ENCODE peak calls at places on chromosome 20, in seven cellular contexts. One of them, this sample, is unnamed.

GRCh38 chr20:1949306-1949705 is 44.6 kb downstream of the PDYN start:
- DNase-seq in activated T-cell treated with anti-CD3 and anti-CD28 coated beads, Interleukin-2, amount 50 U/mL, for 72 hours: no peak
- DNase-seq in HFFc6: no peak
- DNase-seq in iPS-NIHi11: no peak
- DNase-seq in G401: no peak
- DNase-seq in fibroblast of lung: no peak
- DNase-seq in KG1: no peak
- DNase-seq in this sample: no peak

GRCh38 chr20:408843-409696 is 971 bp downstream of the RBCK1 start:
- DNase-seq in fibroblast of lung: no peak
- DNase-seq in iPS-NIHi11: no peak
- DNase-seq in activated T-cell treated with anti-CD3 and anti-CD28 coated beads, Interleukin-2, amount 50 U/mL, for 72 hours: peak
- DNase-seq in HFFc6: no peak
- DNase-seq in KG1: no peak
- DNase-seq in G401: peak
- DNase-seq in this sample: no peak

GRCh38 chr20:63044605-63045004 is 37.8 kb upstream of the BHLHE23 start:
- DNase-seq in KG1: no peak
- DNase-seq in HFFc6: no peak
- DNase-seq in activated T-cell treated with anti-CD3 and anti-CD28 coated beads, Interleukin-2, amount 50 U/mL, for 72 hours: no peak
- DNase-seq in iPS-NIHi11: no peak
- DNase-seq in G401: no peak
- DNase-seq in fibroblast of lung: no peak
- DNase-seq in this sample: no peak

GRCh38 chr20:58669287-58670006 is 18.4 kb downstream of the STX16 start:
- DNase-seq in HFFc6: no peak
- DNase-seq in fibroblast of lung: no peak
- DNase-seq in iPS-NIHi11: peak
- DNase-seq in KG1: no peak
- DNase-seq in G401: no peak
- DNase-seq in activated T-cell treated with anti-CD3 and anti-CD28 coated beads, Interleukin-2, amount 50 U/mL, for 72 hours: no peak
- DNase-seq in this sample: no peak

GRCh38 chr20:36670665-36671357 is 24.8 kb upstream of the SLA2 start:
- DNase-seq in G401: peak
- DNase-seq in HFFc6: no peak
- DNase-seq in activated T-cell treated with anti-CD3 and anti-CD28 coated beads, Interleukin-2, amount 50 U/mL, for 72 hours: no peak
- DNase-seq in fibroblast of lung: no peak
- DNase-seq in KG1: no peak
- DNase-seq in iPS-NIHi11: no peak
- DNase-seq in this sample: no peak

GRCh38 chr20:16262594-16262993 is 310.7 kb downstream of the KIF16B start:
- DNase-seq in iPS-NIHi11: no peak
- DNase-seq in KG1: no peak
- DNase-seq in activated T-cell treated with anti-CD3 and anti-CD28 coated beads, Interleukin-2, amount 50 U/mL, for 72 hours: no peak
- DNase-seq in HFFc6: no peak
- DNase-seq in fibroblast of lung: no peak
- DNase-seq in G401: no peak
- DNase-seq in this sample: no peak

GRCh38 chr20:32385541-32385940 is 27.4 kb downstream of the ASXL1 start:
- DNase-seq in activated T-cell treated with anti-CD3 and anti-CD28 coated beads, Interleukin-2, amount 50 U/mL, for 72 hours: no peak
- DNase-seq in KG1: no peak
- DNase-seq in HFFc6: no peak
- DNase-seq in G401: no peak
- DNase-seq in iPS-NIHi11: no peak
- DNase-seq in fibroblast of lung: no peak
- DNase-seq in this sample: no peak

GRCh38 chr20:34581341-34582189 is 23.0 kb downstream of the MAP1LC3A start:
- DNase-seq in G401: no peak
- DNase-seq in fibroblast of lung: peak
- DNase-seq in activated T-cell treated with anti-CD3 and anti-CD28 coated beads, Interleukin-2, amount 50 U/mL, for 72 hours: peak
- DNase-seq in KG1: no peak
- DNase-seq in iPS-NIHi11: no peak
- DNase-seq in HFFc6: peak
- DNase-seq in this sample: no peak

GRCh38 chr20:46375771-46376170 is 30.6 kb downstream of the ELMO2 start:
- DNase-seq in KG1: no peak
- DNase-seq in activated T-cell treated with anti-CD3 and anti-CD28 coated beads, Interleukin-2, amount 50 U/mL, for 72 hours: no peak
- DNase-seq in G401: no peak
- DNase-seq in HFFc6: no peak
- DNase-seq in iPS-NIHi11: no peak
- DNase-seq in fibroblast of lung: peak
- DNase-seq in this sample: no peak

GRCh38 chr20:51379601-51380341 is 162.7 kb downstream of the NFATC2 start:
- DNase-seq in iPS-NIHi11: no peak
- DNase-seq in HFFc6: no peak
- DNase-seq in fibroblast of lung: no peak
- DNase-seq in G401: no peak
- DNase-seq in activated T-cell treated with anti-CD3 and anti-CD28 coated beads, Interleukin-2, amount 50 U/mL, for 72 hours: no peak
- DNase-seq in KG1: no peak
- DNase-seq in this sample: no peak

GRCh38 chr20:50193851-50194830 is 3.5 kb downstream of the CEBPB start:
- DNase-seq in HFFc6: peak
- DNase-seq in KG1: no peak
- DNase-seq in G401: no peak
- DNase-seq in activated T-cell treated with anti-CD3 and anti-CD28 coated beads, Interleukin-2, amount 50 U/mL, for 72 hours: peak
- DNase-seq in fibroblast of lung: peak
- DNase-seq in iPS-NIHi11: no peak
- DNase-seq in this sample: no peak

GRCh38 chr20:58421497-58421850 is 32.4 kb downstream of the VAPB start:
- DNase-seq in KG1: no peak
- DNase-seq in activated T-cell treated with anti-CD3 and anti-CD28 coated beads, Interleukin-2, amount 50 U/mL, for 72 hours: no peak
- DNase-seq in HFFc6: no peak
- DNase-seq in fibroblast of lung: peak
- DNase-seq in G401: no peak
- DNase-seq in iPS-NIHi11: no peak
- DNase-seq in this sample: no peak

GRCh38 chr20:37254114-37254878 is 7.3 kb downstream of the GHRH start:
- DNase-seq in G401: no peak
- DNase-seq in HFFc6: no peak
- DNase-seq in fibroblast of lung: no peak
- DNase-seq in iPS-NIHi11: no peak
- DNase-seq in activated T-cell treated with anti-CD3 and anti-CD28 coated beads, Interleukin-2, amount 50 U/mL, for 72 hours: no peak
- DNase-seq in KG1: no peak
- DNase-seq in this sample: no peak

GRCh38 chr20:12970372-12970821 is 38.4 kb upstream of the SPTLC3 start:
- DNase-seq in activated T-cell treated with anti-CD3 and anti-CD28 coated beads, Interleukin-2, amount 50 U/mL, for 72 hours: peak
- DNase-seq in iPS-NIHi11: peak
- DNase-seq in G401: peak
- DNase-seq in KG1: no peak
- DNase-seq in fibroblast of lung: peak
- DNase-seq in HFFc6: no peak
- DNase-seq in this sample: peak

GRCh38 chr20:52201395-52201794 is 9.8 kb upstream of the ZFP64 start:
- DNase-seq in activated T-cell treated with anti-CD3 and anti-CD28 coated beads, Interleukin-2, amount 50 U/mL, for 72 hours: no peak
- DNase-seq in KG1: no peak
- DNase-seq in HFFc6: no peak
- DNase-seq in fibroblast of lung: no peak
- DNase-seq in iPS-NIHi11: no peak
- DNase-seq in G401: no peak
- DNase-seq in this sample: no peak

GRCh38 chr20:14148042-14148441 is 152.7 kb downstream of the MACROD2 start:
- DNase-seq in fibroblast of lung: peak
- DNase-seq in activated T-cell treated with anti-CD3 and anti-CD28 coated beads, Interleukin-2, amount 50 U/mL, for 72 hours: no peak
- DNase-seq in G401: no peak
- DNase-seq in KG1: no peak
- DNase-seq in HFFc6: no peak
- DNase-seq in iPS-NIHi11: no peak
- DNase-seq in this sample: no peak

GRCh38 chr20:1330075-1330830 is 1.3 kb upstream of the SDCBP2 start:
- DNase-seq in KG1: no peak
- DNase-seq in iPS-NIHi11: no peak
- DNase-seq in fibroblast of lung: no peak
- DNase-seq in activated T-cell treated with anti-CD3 and anti-CD28 coated beads, Interleukin-2, amount 50 U/mL, for 72 hours: no peak
- DNase-seq in G401: no peak
- DNase-seq in HFFc6: no peak
- DNase-seq in this sample: no peak

GRCh38 chr20:14282140-14282539 is 55.3 kb downstream of the FLRT3 start:
- DNase-seq in HFFc6: no peak
- DNase-seq in activated T-cell treated with anti-CD3 and anti-CD28 coated beads, Interleukin-2, amount 50 U/mL, for 72 hours: no peak
- DNase-seq in fibroblast of lung: no peak
- DNase-seq in iPS-NIHi11: no peak
- DNase-seq in G401: no peak
- DNase-seq in KG1: no peak
- DNase-seq in this sample: no peak

GRCh38 chr20:62970307-62971210 is 18.1 kb downstream of the SLC17A9 start:
- DNase-seq in KG1: no peak
- DNase-seq in G401: no peak
- DNase-seq in fibroblast of lung: no peak
- DNase-seq in activated T-cell treated with anti-CD3 and anti-CD28 coated beads, Interleukin-2, amount 50 U/mL, for 72 hours: no peak
- DNase-seq in iPS-NIHi11: no peak
- DNase-seq in HFFc6: no peak
- DNase-seq in this sample: no peak

GRCh38 chr20:59047938-59048680 is 5.5 kb upstream of the PRELID3B start:
- DNase-seq in G401: no peak
- DNase-seq in HFFc6: peak
- DNase-seq in iPS-NIHi11: no peak
- DNase-seq in fibroblast of lung: peak
- DNase-seq in KG1: no peak
- DNase-seq in activated T-cell treated with anti-CD3 and anti-CD28 coated beads, Interleukin-2, amount 50 U/mL, for 72 hours: peak
- DNase-seq in this sample: no peak

GRCh38 chr20:19881990-19882389 is 123.9 kb downstream of the RIN2 start:
- DNase-seq in HFFc6: no peak
- DNase-seq in fibroblast of lung: no peak
- DNase-seq in activated T-cell treated with anti-CD3 and anti-CD28 coated beads, Interleukin-2, amount 50 U/mL, for 72 hours: no peak
- DNase-seq in KG1: no peak
- DNase-seq in iPS-NIHi11: no peak
- DNase-seq in G401: no peak
- DNase-seq in this sample: no peak

GRCh38 chr20:59335401-59335800 is 35.0 kb downstream of the EDN3 start:
- DNase-seq in KG1: no peak
- DNase-seq in activated T-cell treated with anti-CD3 and anti-CD28 coated beads, Interleukin-2, amount 50 U/mL, for 72 hours: no peak
- DNase-seq in HFFc6: no peak
- DNase-seq in G401: no peak
- DNase-seq in fibroblast of lung: no peak
- DNase-seq in iPS-NIHi11: no peak
- DNase-seq in this sample: no peak

GRCh38 chr20:33915726-33916331 is 77.9 kb upstream of the RALY start:
- DNase-seq in fibroblast of lung: no peak
- DNase-seq in G401: peak
- DNase-seq in iPS-NIHi11: peak
- DNase-seq in KG1: no peak
- DNase-seq in activated T-cell treated with anti-CD3 and anti-CD28 coated beads, Interleukin-2, amount 50 U/mL, for 72 hours: peak
- DNase-seq in HFFc6: no peak
- DNase-seq in this sample: no peak

GRCh38 chr20:49207071-49207470 is 12.1 kb upstream of the DDX27 start:
- DNase-seq in iPS-NIHi11: peak
- DNase-seq in activated T-cell treated with anti-CD3 and anti-CD28 coated beads, Interleukin-2, amount 50 U/mL, for 72 hours: peak
- DNase-seq in fibroblast of lung: no peak
- DNase-seq in G401: no peak
- DNase-seq in KG1: no peak
- DNase-seq in HFFc6: no peak
- DNase-seq in this sample: no peak

GRCh38 chr20:36449663-36450062 is 91.7 kb upstream of the MYL9 start:
- DNase-seq in G401: no peak
- DNase-seq in KG1: no peak
- DNase-seq in activated T-cell treated with anti-CD3 and anti-CD28 coated beads, Interleukin-2, amount 50 U/mL, for 72 hours: no peak
- DNase-seq in iPS-NIHi11: no peak
- DNase-seq in fibroblast of lung: no peak
- DNase-seq in HFFc6: no peak
- DNase-seq in this sample: no peak

GRCh38 chr20:50467618-50468373 is 42.4 kb upstream of the PTPN1 start:
- DNase-seq in activated T-cell treated with anti-CD3 and anti-CD28 coated beads, Interleukin-2, amount 50 U/mL, for 72 hours: peak
- DNase-seq in fibroblast of lung: peak
- DNase-seq in iPS-NIHi11: peak
- DNase-seq in G401: peak
- DNase-seq in KG1: no peak
- DNase-seq in HFFc6: peak
- DNase-seq in this sample: no peak

GRCh38 chr20:47120346-47120745 is 225.7 kb downstream of the EYA2 start:
- DNase-seq in KG1: no peak
- DNase-seq in HFFc6: no peak
- DNase-seq in activated T-cell treated with anti-CD3 and anti-CD28 coated beads, Interleukin-2, amount 50 U/mL, for 72 hours: no peak
- DNase-seq in fibroblast of lung: no peak
- DNase-seq in G401: no peak
- DNase-seq in iPS-NIHi11: no peak
- DNase-seq in this sample: no peak

GRCh38 chr20:52190437-52191131 is 995 bp downstream of the ZFP64 start:
- DNase-seq in KG1: no peak
- DNase-seq in fibroblast of lung: peak
- DNase-seq in G401: peak
- DNase-seq in HFFc6: peak
- DNase-seq in activated T-cell treated with anti-CD3 and anti-CD28 coated beads, Interleukin-2, amount 50 U/mL, for 72 hours: peak
- DNase-seq in iPS-NIHi11: peak
- DNase-seq in this sample: no peak

GRCh38 chr20:20780127-20780822 is 67.8 kb upstream of the RALGAPA2 start:
- DNase-seq in iPS-NIHi11: peak
- DNase-seq in fibroblast of lung: no peak
- DNase-seq in G401: no peak
- DNase-seq in activated T-cell treated with anti-CD3 and anti-CD28 coated beads, Interleukin-2, amount 50 U/mL, for 72 hours: no peak
- DNase-seq in HFFc6: no peak
- DNase-seq in KG1: peak
- DNase-seq in this sample: no peak

GRCh38 chr20:14853079-14853478 is 515.7 kb upstream of the FLRT3 start:
- DNase-seq in HFFc6: no peak
- DNase-seq in iPS-NIHi11: no peak
- DNase-seq in G401: no peak
- DNase-seq in activated T-cell treated with anti-CD3 and anti-CD28 coated beads, Interleukin-2, amount 50 U/mL, for 72 hours: no peak
- DNase-seq in KG1: no peak
- DNase-seq in fibroblast of lung: no peak
- DNase-seq in this sample: no peak

GRCh38 chr20:59177266-59178250 is 13.9 kb downstream of the ZNF831 start:
- DNase-seq in HFFc6: no peak
- DNase-seq in activated T-cell treated with anti-CD3 and anti-CD28 coated beads, Interleukin-2, amount 50 U/mL, for 72 hours: no peak
- DNase-seq in iPS-NIHi11: no peak
- DNase-seq in KG1: no peak
- DNase-seq in fibroblast of lung: no peak
- DNase-seq in G401: no peak
- DNase-seq in this sample: no peak

GRCh38 chr20:1955289-1955688 is 38.6 kb downstream of the PDYN start:
- DNase-seq in HFFc6: no peak
- DNase-seq in activated T-cell treated with anti-CD3 and anti-CD28 coated beads, Interleukin-2, amount 50 U/mL, for 72 hours: no peak
- DNase-seq in iPS-NIHi11: peak
- DNase-seq in KG1: no peak
- DNase-seq in G401: no peak
- DNase-seq in fibroblast of lung: no peak
- DNase-seq in this sample: no peak

GRCh38 chr20:63117151-63117550 is 98.8 kb downstream of the YTHDF1 start:
- DNase-seq in G401: no peak
- DNase-seq in fibroblast of lung: no peak
- DNase-seq in HFFc6: no peak
- DNase-seq in KG1: no peak
- DNase-seq in iPS-NIHi11: no peak
- DNase-seq in activated T-cell treated with anti-CD3 and anti-CD28 coated beads, Interleukin-2, amount 50 U/mL, for 72 hours: no peak
- DNase-seq in this sample: no peak

GRCh38 chr20:57835462-57836455 is 125.9 kb upstream of the PMEPA1 start:
- DNase-seq in activated T-cell treated with anti-CD3 and anti-CD28 coated beads, Interleukin-2, amount 50 U/mL, for 72 hours: no peak
- DNase-seq in KG1: no peak
- DNase-seq in HFFc6: no peak
- DNase-seq in iPS-NIHi11: peak
- DNase-seq in fibroblast of lung: no peak
- DNase-seq in G401: no peak
- DNase-seq in this sample: no peak

This sample was measured in smooth muscle cell of the brain vasculature.